ENCODE peak calls at places on chromosomes 12 and 14, in eight cellular contexts. One of them, this sample, is unnamed.

GRCh38 chr12:118513554-118513953 is 137.2 kb downstream of the SUDS3 start:
- DNase-seq in ovary: no peak
- DNase-seq in NAMALWA: no peak
- DNase-seq in DMS153: no peak
- DNase-seq in NCI-H345: no peak
- DNase-seq in stimulated activated CD4-positive, alpha-beta T cell treated with anti-CD3 and anti-CD28 coated beads, Interleukin-4, amount 100 ng/mL, for 48 hours: no peak
- DNase-seq in left ventricle myocardium inferior: no peak
- DNase-seq in stimulated activated CD8-positive, alpha-beta memory T cell treated with anti-CD3 and anti-CD28 coated beads, Interleukin-4, amount 100 ng/mL, for 24 hours: no peak
- DNase-seq in this sample: no peak

GRCh38 chr12:68785358-68785757 is 22.6 kb upstream of the MDM2 start:
- DNase-seq in ovary: no peak
- DNase-seq in NAMALWA: no peak
- DNase-seq in DMS153: no peak
- DNase-seq in NCI-H345: no peak
- DNase-seq in stimulated activated CD4-positive, alpha-beta T cell treated with anti-CD3 and anti-CD28 coated beads, Interleukin-4, amount 100 ng/mL, for 48 hours: no peak
- DNase-seq in left ventricle myocardium inferior: no peak
- DNase-seq in stimulated activated CD8-positive, alpha-beta memory T cell treated with anti-CD3 and anti-CD28 coated beads, Interleukin-4, amount 100 ng/mL, for 24 hours: no peak
- DNase-seq in this sample: no peak

GRCh38 chr14:75282166-75282547 is 3.5 kb downstream of the FOS start:
- DNase-seq in ovary: no peak
- DNase-seq in NAMALWA: peak; percentile 39
- DNase-seq in DMS153: no peak
- DNase-seq in NCI-H345: no peak
- DNase-seq in stimulated activated CD4-positive, alpha-beta T cell treated with anti-CD3 and anti-CD28 coated beads, Interleukin-4, amount 100 ng/mL, for 48 hours: no peak
- DNase-seq in left ventricle myocardium inferior: no peak
- DNase-seq in stimulated activated CD8-positive, alpha-beta memory T cell treated with anti-CD3 and anti-CD28 coated beads, Interleukin-4, amount 100 ng/mL, for 24 hours: no peak
- DNase-seq in this sample: no peak

GRCh38 chr12:53676715-53677611 is 1.1 kb upstream of the ATP5MC2 start:
- DNase-seq in ovary: peak; percentile 66
- DNase-seq in NAMALWA: no peak
- DNase-seq in DMS153: no peak
- DNase-seq in NCI-H345: no peak
- DNase-seq in stimulated activated CD4-positive, alpha-beta T cell treated with anti-CD3 and anti-CD28 coated beads, Interleukin-4, amount 100 ng/mL, for 48 hours: no peak
- DNase-seq in left ventricle myocardium inferior: peak; percentile 42
- DNase-seq in stimulated activated CD8-positive, alpha-beta memory T cell treated with anti-CD3 and anti-CD28 coated beads, Interleukin-4, amount 100 ng/mL, for 24 hours: no peak
- DNase-seq in this sample: no peak

GRCh38 chr14:24843999-24844398 is 205.9 kb downstream of the STXBP6 start:
- DNase-seq in ovary: no peak
- DNase-seq in NAMALWA: no peak
- DNase-seq in DMS153: no peak
- DNase-seq in NCI-H345: no peak
- DNase-seq in stimulated activated CD4-positive, alpha-beta T cell treated with anti-CD3 and anti-CD28 coated beads, Interleukin-4, amount 100 ng/mL, for 48 hours: no peak
- DNase-seq in left ventricle myocardium inferior: no peak
- DNase-seq in stimulated activated CD8-positive, alpha-beta memory T cell treated with anti-CD3 and anti-CD28 coated beads, Interleukin-4, amount 100 ng/mL, for 24 hours: no peak
- DNase-seq in this sample: no peak

GRCh38 chr12:3313655-3314305 is 177.2 kb upstream of the PRMT8 start:
- DNase-seq in ovary: no peak
- DNase-seq in NAMALWA: peak; percentile 70
- DNase-seq in DMS153: peak; percentile 57
- DNase-seq in NCI-H345: peak; percentile 55
- DNase-seq in stimulated activated CD4-positive, alpha-beta T cell treated with anti-CD3 and anti-CD28 coated beads, Interleukin-4, amount 100 ng/mL, for 48 hours: no peak
- DNase-seq in left ventricle myocardium inferior: no peak
- DNase-seq in stimulated activated CD8-positive, alpha-beta memory T cell treated with anti-CD3 and anti-CD28 coated beads, Interleukin-4, amount 100 ng/mL, for 24 hours: no peak
- DNase-seq in this sample: peak; percentile 66

GRCh38 chr12:72141381-72141780 is 130.8 kb upstream of the TRHDE start:
- DNase-seq in ovary: no peak
- DNase-seq in NAMALWA: peak; percentile 50
- DNase-seq in DMS153: no peak
- DNase-seq in NCI-H345: no peak
- DNase-seq in stimulated activated CD4-positive, alpha-beta T cell treated with anti-CD3 and anti-CD28 coated beads, Interleukin-4, amount 100 ng/mL, for 48 hours: no peak
- DNase-seq in left ventricle myocardium inferior: no peak
- DNase-seq in stimulated activated CD8-positive, alpha-beta memory T cell treated with anti-CD3 and anti-CD28 coated beads, Interleukin-4, amount 100 ng/mL, for 24 hours: no peak
- DNase-seq in this sample: no peak

GRCh38 chr12:131672941-131673330 is 38.0 kb upstream of the SFSWAP start:
- DNase-seq in ovary: no peak
- DNase-seq in NAMALWA: no peak
- DNase-seq in DMS153: no peak
- DNase-seq in NCI-H345: no peak
- DNase-seq in stimulated activated CD4-positive, alpha-beta T cell treated with anti-CD3 and anti-CD28 coated beads, Interleukin-4, amount 100 ng/mL, for 48 hours: no peak
- DNase-seq in left ventricle myocardium inferior: no peak
- DNase-seq in stimulated activated CD8-positive, alpha-beta memory T cell treated with anti-CD3 and anti-CD28 coated beads, Interleukin-4, amount 100 ng/mL, for 24 hours: no peak
- DNase-seq in this sample: no peak

GRCh38 chr12:52949413-52950331 is 754 bp downstream of the KRT18 start:
- DNase-seq in ovary: no peak
- DNase-seq in NAMALWA: no peak
- DNase-seq in DMS153: peak; percentile 88
- DNase-seq in NCI-H345: peak; percentile 55
- DNase-seq in stimulated activated CD4-positive, alpha-beta T cell treated with anti-CD3 and anti-CD28 coated beads, Interleukin-4, amount 100 ng/mL, for 48 hours: no peak
- DNase-seq in left ventricle myocardium inferior: no peak
- DNase-seq in stimulated activated CD8-positive, alpha-beta memory T cell treated with anti-CD3 and anti-CD28 coated beads, Interleukin-4, amount 100 ng/mL, for 24 hours: no peak
- DNase-seq in this sample: no peak

GRCh38 chr14:96748371-96748770 is 48.8 kb upstream of the VRK1 start:
- DNase-seq in ovary: no peak
- DNase-seq in NAMALWA: no peak
- DNase-seq in DMS153: no peak
- DNase-seq in NCI-H345: peak; percentile 78
- DNase-seq in stimulated activated CD4-positive, alpha-beta T cell treated with anti-CD3 and anti-CD28 coated beads, Interleukin-4, amount 100 ng/mL, for 48 hours: no peak
- DNase-seq in left ventricle myocardium inferior: no peak
- DNase-seq in stimulated activated CD8-positive, alpha-beta memory T cell treated with anti-CD3 and anti-CD28 coated beads, Interleukin-4, amount 100 ng/mL, for 24 hours: no peak
- DNase-seq in this sample: no peak

GRCh38 chr12:124374567-124374966 is 79.7 kb downstream of the RFLNA start:
- DNase-seq in ovary: peak; percentile 53
- DNase-seq in NAMALWA: no peak
- DNase-seq in DMS153: no peak
- DNase-seq in NCI-H345: no peak
- DNase-seq in stimulated activated CD4-positive, alpha-beta T cell treated with anti-CD3 and anti-CD28 coated beads, Interleukin-4, amount 100 ng/mL, for 48 hours: no peak
- DNase-seq in left ventricle myocardium inferior: no peak
- DNase-seq in stimulated activated CD8-positive, alpha-beta memory T cell treated with anti-CD3 and anti-CD28 coated beads, Interleukin-4, amount 100 ng/mL, for 24 hours: no peak
- DNase-seq in this sample: no peak

GRCh38 chr12:65879878-65880277 is 55.6 kb downstream of the HMGA2 start:
- DNase-seq in ovary: no peak
- DNase-seq in NAMALWA: no peak
- DNase-seq in DMS153: no peak
- DNase-seq in NCI-H345: no peak
- DNase-seq in stimulated activated CD4-positive, alpha-beta T cell treated with anti-CD3 and anti-CD28 coated beads, Interleukin-4, amount 100 ng/mL, for 48 hours: no peak
- DNase-seq in left ventricle myocardium inferior: no peak
- DNase-seq in stimulated activated CD8-positive, alpha-beta memory T cell treated with anti-CD3 and anti-CD28 coated beads, Interleukin-4, amount 100 ng/mL, for 24 hours: no peak
- DNase-seq in this sample: no peak

GRCh38 chr12:578743-579449 is 84.3 kb downstream of the NINJ2 start:
- DNase-seq in ovary: no peak
- DNase-seq in NAMALWA: no peak
- DNase-seq in DMS153: peak; percentile 15
- DNase-seq in NCI-H345: peak; percentile 51
- DNase-seq in stimulated activated CD4-positive, alpha-beta T cell treated with anti-CD3 and anti-CD28 coated beads, Interleukin-4, amount 100 ng/mL, for 48 hours: no peak
- DNase-seq in left ventricle myocardium inferior: no peak
- DNase-seq in stimulated activated CD8-positive, alpha-beta memory T cell treated with anti-CD3 and anti-CD28 coated beads, Interleukin-4, amount 100 ng/mL, for 24 hours: no peak
- DNase-seq in this sample: no peak

GRCh38 chr14:102275866-102276265 is 29.1 kb downstream of the MOK start:
- DNase-seq in ovary: no peak
- DNase-seq in NAMALWA: no peak
- DNase-seq in DMS153: no peak
- DNase-seq in NCI-H345: no peak
- DNase-seq in stimulated activated CD4-positive, alpha-beta T cell treated with anti-CD3 and anti-CD28 coated beads, Interleukin-4, amount 100 ng/mL, for 48 hours: no peak
- DNase-seq in left ventricle myocardium inferior: no peak
- DNase-seq in stimulated activated CD8-positive, alpha-beta memory T cell treated with anti-CD3 and anti-CD28 coated beads, Interleukin-4, amount 100 ng/mL, for 24 hours: no peak
- DNase-seq in this sample: no peak

GRCh38 chr12:53378705-53379388 is 1.1 kb upstream of the SP1 start:
- DNase-seq in ovary: peak; percentile 7
- DNase-seq in NAMALWA: no peak
- DNase-seq in DMS153: no peak
- DNase-seq in NCI-H345: peak; percentile 21
- DNase-seq in stimulated activated CD4-positive, alpha-beta T cell treated with anti-CD3 and anti-CD28 coated beads, Interleukin-4, amount 100 ng/mL, for 48 hours: no peak
- DNase-seq in left ventricle myocardium inferior: no peak
- DNase-seq in stimulated activated CD8-positive, alpha-beta memory T cell treated with anti-CD3 and anti-CD28 coated beads, Interleukin-4, amount 100 ng/mL, for 24 hours: no peak
- DNase-seq in this sample: no peak